ENCODE peak calls at places on chromosomes 4 and X, in nine cellular contexts. J, N, G, U, Y, D, V, Q and Z are unnamed samples.

GRCh38 chrX:132662844-132663243 is 174.0 kb upstream of the MBNL3 start:
- DNase-seq in N (no peak), J (no peak), D (no peak), Q (no peak), Y (no peak), V (no peak), G (no peak), U (no peak), Z (no peak)

GRCh38 chr4:128275351-128275750 is 12.3 kb downstream of the PGRMC2 start:
- DNase-seq in N (no peak), U (no peak), Q (no peak), D (no peak), Y (no peak), V (no peak), G (no peak), J (no peak), Z (no peak)

GRCh38 chrX:118383120-118383519 is 37.2 kb downstream of the WDR44 start:
- DNase-seq in Q (no peak), N (no peak), V (no peak), G (no peak), U (peak; percentile 3), J (no peak), D (no peak), Y (no peak), Z (peak; percentile 8)

GRCh38 chrX:154802838-154803410 is 2.4 kb downstream of the MPP1 start:
- DNase-seq in Q (no peak), V (no peak), J (no peak), D (no peak), Y (no peak), U (no peak), G (no peak), N (no peak), Z (no peak)

GRCh38 chr4:181601118-181601517 is 642.1 kb upstream of the TENM3 start:
- DNase-seq in Q (peak; percentile 8), N (no peak), Y (no peak), V (no peak), G (no peak), D (no peak), J (no peak), U (peak; percentile 5), Z (no peak)

GRCh38 chr4:16794816-16795445 is 103.5 kb downstream of the LDB2 start:
- DNase-seq in Y (peak; percentile 34), J (peak; percentile 7), Q (peak; percentile 85), U (peak; percentile 76), V (no peak), D (no peak), N (no peak), G (no peak), Z (peak; percentile 77)

GRCh38 chr4:148196168-148196567 is 246.0 kb downstream of the NR3C2 start:
- DNase-seq in U (no peak), D (no peak), G (no peak), J (no peak), N (peak; percentile 15), Y (no peak), V (no peak), Q (no peak), Z (no peak)

GRCh38 chr4:113744667-113745241 is 16.8 kb downstream of the CAMK2D start:
- DNase-seq in U (no peak), Y (no peak), Q (peak; percentile 73), D (no peak), J (no peak), V (no peak), G (no peak), N (no peak), Z (no peak)

GRCh38 chr4:19707876-19708275 is 543.8 kb upstream of the SLIT2 start:
- DNase-seq in D (no peak), U (peak; percentile 53), Q (no peak), G (no peak), N (no peak), J (no peak), Y (no peak), V (no peak), Z (no peak)

GRCh38 chrX:110915120-110915519 is 119.5 kb upstream of the CHRDL1 start:
- DNase-seq in V (no peak), G (no peak), J (no peak), Q (no peak), U (peak; percentile 0), D (peak; percentile 46), N (no peak), Y (no peak), Z (no peak)

GRCh38 chr4:7462509-7462971 is 27.8 kb upstream of the PSAPL1 start:
- DNase-seq in G (no peak), Y (peak; percentile 27), N (peak; percentile 64), D (no peak), Q (peak; percentile 84), V (peak; percentile 6), U (peak; percentile 1), J (peak; percentile 80), Z (peak; percentile 31)

GRCh38 chr4:384311-385010 is 46.8 kb downstream of the ZNF141 start:
- DNase-seq in N (no peak), Y (no peak), V (no peak), J (no peak), D (no peak), G (no peak), Q (no peak), U (no peak), Z (no peak)